ENCODE peak calls at places on chromosome 3, in five cellular contexts. E is stimulated activated CD4-positive, alpha-beta T cell treated with anti-CD3 and anti-CD28 coated beads, Interleukin-1b, Interleukin-23, amount 100 ng/mL, for 1 hour; P is neural crest cell; T is T1000; G is NCI-H1048. M is an unnamed sample.

GRCh38 chr3:54983266-54983910 is 55.5 kb upstream of the LRTM1 start:
- DNase-seq in E (no peak), P (no peak), T (no peak), G (no peak), M (no peak)

GRCh38 chr3:129878355-129878754 is 15.2 kb downstream of the TMCC1 start:
- DNase-seq in E (no peak), P (no peak), T (no peak), G (no peak), M (no peak)

GRCh38 chr3:28672411-28672810 is 323.8 kb upstream of the AZI2 start:
- DNase-seq in E (no peak), P (no peak), T (no peak), G (no peak), M (no peak)

GRCh38 chr3:39467394-39468107 is at the start of gene MOBP:
- DNase-seq in E (no peak), P (no peak), T (no peak), G (no peak), M (no peak)

GRCh38 chr3:46110701-46111493 is 83.6 kb upstream of the XCR1 start:
- DNase-seq in E (no peak), P (no peak), T (peak), G (peak), M (no peak)

GRCh38 chr3:163863146-163863545 is 1215.2 kb downstream of the SI start:
- DNase-seq in E (no peak), P (no peak), T (no peak), G (no peak), M (no peak)

GRCh38 chr3:24145481-24145880 is 200.4 kb downstream of the NR1D2 start:
- DNase-seq in E (no peak), P (no peak), T (no peak), G (no peak), M (no peak)

GRCh38 chr3:36362973-36363372 is 17.3 kb upstream of the STAC start:
- DNase-seq in E (no peak), P (no peak), T (peak), G (no peak), M (no peak)

GRCh38 chr3:71069797-71070196 is 513.7 kb downstream of the FOXP1 start:
- DNase-seq in E (peak), P (peak), T (no peak), G (no peak), M (no peak)

GRCh38 chr3:187291512-187292132 is at the start of gene MASP1:
- DNase-seq in E (no peak), P (no peak), T (no peak), G (no peak), M (no peak)

GRCh38 chr3:194129581-194130133 is 6.3 kb upstream of the HES1 start:
- DNase-seq in E (no peak), P (no peak), T (no peak), G (no peak), M (no peak)

GRCh38 chr3:98561727-98562521 is 30.1 kb downstream of the GPR15 start:
- DNase-seq in E (no peak), P (no peak), T (no peak), G (no peak), M (no peak)

M was measured in T-helper 2 cell.